ENCODE peak calls at places on chromosome 19, in four cellular contexts. A is Peyer's patch; N is activated CD8-positive, alpha-beta T cell treated with anti-CD3 and anti-CD28 coated beads for 36 hours; W is cardiac muscle cell. D is an unnamed sample.

GRCh38 chr19:57099199-57099661 is 20.6 kb upstream of the USP29 start:
- DNase-seq in N (peak; percentile 79), A (no peak), W (peak; percentile 2), D (peak; percentile 61)

GRCh38 chr19:28465317-28466086 is 747.4 kb downstream of the UQCRFS1 start:
- DNase-seq in A (no peak), W (no peak), N (no peak), D (no peak)

GRCh38 chr19:5006201-5006600 is 37.3 kb downstream of the KDM4B start:
- DNase-seq in N (no peak), A (no peak), W (no peak), D (no peak)

GRCh38 chr19:4704317-4704673 is 19.3 kb downstream of the DPP9 start:
- DNase-seq in N (no peak), W (no peak), A (no peak), D (no peak)

GRCh38 chr19:49677232-49677881 is at the start of gene PRMT1:
- DNase-seq in A (no peak), W (peak; percentile 65), N (no peak), D (no peak)

GRCh38 chr19:41327499-41328156 is 17.7 kb downstream of the CCDC97 start:
- DNase-seq in N (peak; percentile 94), A (peak; percentile 84), W (no peak), D (peak; percentile 85)

GRCh38 chr19:12841094-12841493 is 2.8 kb downstream of the MAST1 start:
- DNase-seq in A (no peak), W (peak; percentile 92), N (peak; percentile 35), D (no peak)

GRCh38 chr19:45794627-45795026 is 2.0 kb upstream of the DMWD start:
- DNase-seq in N (no peak), A (no peak), W (no peak), D (no peak)

GRCh38 chr19:44912854-44913253 is 1.6 kb upstream of the APOC1 start:
- DNase-seq in N (no peak), A (no peak), W (no peak), D (no peak)

GRCh38 chr19:2043269-2043641 is 7.8 kb downstream of the MKNK2 start:
- DNase-seq in W (no peak), A (peak; percentile 56), N (no peak), D (no peak)

GRCh38 chr19:55590621-55591020 is 8.7 kb downstream of the FIZ1 start:
- DNase-seq in A (no peak), N (peak; percentile 44), W (no peak), D (no peak)

GRCh38 chr19:48636859-48637448 is at the start of gene DBP:
- DNase-seq in W (peak; percentile 69), N (peak; percentile 50), A (no peak), D (no peak)

GRCh38 chr19:5148794-5149190 is 179.9 kb downstream of the KDM4B start:
- DNase-seq in N (no peak), W (no peak), A (no peak), D (no peak)

GRCh38 chr19:54616840-54617560 is 13.3 kb upstream of the LILRB1 start:
- DNase-seq in N (no peak), W (no peak), A (no peak), D (peak; percentile 61)

GRCh38 chr19:29525901-29526729 is at the start of gene VSTM2B:
- DNase-seq in A (no peak), N (no peak), W (no peak), D (no peak)

GRCh38 chr19:53644061-53644816 is 12.4 kb downstream of the DPRX start:
- DNase-seq in N (no peak), A (no peak), W (no peak), D (no peak)

GRCh38 chr19:2270572-2271515 is 11.1 kb downstream of the PEAK3 start:
- DNase-seq in N (peak; percentile 83), W (peak; percentile 56), A (peak; percentile 90), D (peak; percentile 81)

GRCh38 chr19:46487802-46488445 is 7.7 kb downstream of the PNMA8B start:
- DNase-seq in A (peak; percentile 81), W (peak; percentile 89), N (peak; percentile 83), D (peak; percentile 88)

GRCh38 chr19:3123956-3124355 is 11.9 kb upstream of the GNA15 start:
- DNase-seq in A (peak; percentile 53), N (no peak), W (no peak), D (no peak)

DNA sequence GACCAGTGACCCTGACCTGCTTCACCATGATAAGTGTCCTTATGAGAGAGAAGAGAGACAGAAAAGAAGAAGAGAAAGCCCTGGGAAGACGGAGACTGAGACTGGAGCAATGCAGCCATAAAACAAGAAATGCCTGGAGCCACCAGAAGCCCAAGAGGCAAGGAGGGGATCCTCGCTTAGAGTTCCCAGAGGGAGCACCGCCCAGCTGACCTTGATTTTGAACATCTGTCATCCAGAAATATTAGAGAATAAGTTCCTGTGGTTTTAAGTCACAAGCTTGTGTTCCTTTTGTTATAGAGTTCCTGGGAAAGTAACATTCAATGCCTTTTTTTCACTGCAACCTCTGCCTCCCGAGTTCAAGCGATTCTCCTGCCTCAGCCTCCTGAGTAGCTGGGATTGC is 20.2 kb downstream of the CERS1 start:
- DNase-seq in A (no peak), N (no peak), W (no peak), D (no peak)
- TF ChIP-seq CTCF in A (no peak), N (no peak), W (no peak), D (no peak)

GRCh38 chr19:8528500-8528899 is 14.5 kb upstream of the ZNF414 start:
- DNase-seq in A (no peak), W (no peak), N (no peak), D (no peak)

GRCh38 chr19:8530061-8530679 is 16.2 kb upstream of the ZNF414 start:
- DNase-seq in W (no peak), A (no peak), N (no peak), D (no peak)

GRCh38 chr19:8526345-8527062 is 12.5 kb upstream of the ZNF414 start:
- DNase-seq in N (peak; percentile 40), W (peak; percentile 97), A (peak; percentile 94), D (peak; percentile 67)

GRCh38 chr19:8529369-8530006 is 15.5 kb upstream of the ZNF414 start:
- DNase-seq in N (no peak), A (no peak), W (no peak), D (no peak)

GRCh38 chr19:8525401-8525684 is 11.4 kb upstream of the ZNF414 start:
- DNase-seq in N (no peak), W (no peak), A (no peak), D (no peak)
- TF ChIP-seq CTCF in N (no peak), W (peak; percentile 31), A (no peak), D (no peak)

GRCh38 chr19:33998739-33999345 is 173.5 kb upstream of the LSM14A start:
- DNase-seq in A (no peak), W (no peak), N (no peak), D (no peak)
- TF ChIP-seq CTCF in A (no peak), W (peak; percentile 47), N (peak; percentile 34), D (no peak)

DNA sequence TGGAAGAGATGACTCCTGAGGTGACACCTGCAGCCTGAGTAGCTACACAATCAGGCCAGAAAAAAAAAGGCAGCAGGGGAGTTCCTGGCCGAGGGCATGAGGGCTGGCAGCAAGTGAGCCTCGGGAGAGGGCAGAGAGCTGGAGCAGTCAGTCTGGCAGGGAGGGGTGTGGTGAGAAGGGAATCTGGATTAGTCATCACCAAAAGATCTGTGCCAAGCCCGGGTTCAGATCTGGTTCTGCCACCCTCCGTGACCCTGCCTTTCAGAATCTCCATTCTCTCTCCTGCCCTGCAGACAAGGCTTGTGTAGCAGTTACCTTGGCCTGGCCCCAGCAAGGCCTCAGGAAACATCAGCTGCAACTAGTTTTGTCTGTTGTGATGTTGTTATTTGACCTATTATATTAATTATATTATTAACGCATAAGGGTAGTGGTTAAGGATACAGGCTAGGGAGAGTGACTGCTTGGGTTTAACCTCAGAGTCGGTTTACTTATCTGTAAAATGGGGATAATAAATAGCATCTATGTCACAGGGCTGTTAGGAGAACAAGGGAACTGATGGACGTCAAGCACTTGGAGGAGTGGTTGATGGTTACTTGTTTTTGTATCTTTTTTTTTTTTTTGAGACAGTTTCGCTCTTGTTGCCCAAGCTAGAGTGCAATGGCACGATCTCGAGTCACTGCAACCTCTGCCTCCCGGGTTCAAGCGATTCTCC is 2.7 kb upstream of the CAPNS1 start:
- DNase-seq in W (no peak), N (no peak), A (peak; percentile 75), D (no peak)
- TF ChIP-seq CTCF in W (no peak), N (no peak), A (no peak), D (no peak)